ENCODE peak calls at places on chromosomes 6 and 20, in five cellular contexts. O is NCI-H526 treated with DMSO at 0.1 percent for 48 hours; H is NCI-H460; Y is activated naive CD8-positive, alpha-beta T cell treated with anti-CD3 and anti-CD28 coated beads, Interleukin-2, amount 50 U/mL, for 24 hours; R is activated naive CD4-positive, alpha-beta T cell. V is an unnamed sample.

GRCh38 chr6:96381246-96381645 is 140.4 kb upstream of the UFL1 start:
- DNase-seq in Y (no peak), O (no peak), H (no peak), R (no peak), V (no peak)

GRCh38 chr6:17101422-17102257 is at the start of gene STMND1:
- DNase-seq in H (no peak), R (no peak), O (peak; percentile 82), Y (no peak), V (peak; percentile 49)

GRCh38 chr20:15700147-15700765 is 873.0 kb downstream of the KIF16B start:
- DNase-seq in O (no peak), R (no peak), Y (no peak), H (no peak), V (no peak)

GRCh38 chr20:59948828-59949720 is 8.9 kb downstream of the FAM217B start:
- DNase-seq in O (peak; percentile 26), R (no peak), Y (no peak), H (peak; percentile 32), V (peak; percentile 65)

GRCh38 chr6:15096894-15097837 is 148.7 kb upstream of the JARID2 start:
- DNase-seq in H (no peak), O (no peak), R (no peak), Y (no peak), V (no peak)

GRCh38 chr20:38343798-38344701 is 2.2 kb upstream of the LBP start:
- DNase-seq in R (no peak), H (no peak), Y (no peak), O (no peak), V (peak; percentile 26)

GRCh38 chr6:13411484-13411883 is 75.9 kb downstream of the GFOD1 start:
- DNase-seq in O (no peak), H (no peak), R (no peak), Y (no peak), V (no peak)

GRCh38 chr6:37618916-37619605 is 78.6 kb downstream of the MDGA1 start:
- DNase-seq in O (no peak), H (no peak), Y (peak; percentile 17), R (no peak), V (no peak)

GRCh38 chr6:17768881-17769280 is 62.2 kb upstream of the NUP153 start:
- DNase-seq in R (no peak), O (no peak), Y (no peak), H (no peak), V (no peak)

GRCh38 chr6:17470953-17471335 is 77.5 kb downstream of the CAP2 start:
- DNase-seq in O (no peak), H (no peak), R (no peak), Y (no peak), V (peak; percentile 79)

GRCh38 chr6:108844632-108845031 is 3.6 kb upstream of the ARMC2 start:
- DNase-seq in Y (no peak), O (no peak), R (no peak), H (no peak), V (no peak)

GRCh38 chr20:63736893-63737689 is 627 bp downstream of the LIME1 start:
- DNase-seq in O (no peak), Y (peak; percentile 59), H (no peak), R (no peak), V (peak; percentile 23)

GRCh38 chr20:57877995-57878394 is 168.2 kb upstream of the PMEPA1 start:
- DNase-seq in H (no peak), R (no peak), Y (no peak), O (no peak), V (no peak)

GRCh38 chr20:63150911-63151531 is 64.9 kb downstream of the YTHDF1 start:
- DNase-seq in H (no peak), R (no peak), O (no peak), Y (no peak), V (no peak)

GRCh38 chr6:6131492-6132109 is 124.9 kb upstream of the NRN1 start:
- DNase-seq in H (no peak), Y (no peak), O (no peak), R (no peak), V (no peak)

GRCh38 chr6:11977193-11977592 is 34.9 kb upstream of the HIVEP1 start:
- DNase-seq in O (no peak), Y (no peak), R (no peak), H (no peak), V (no peak)

GRCh38 chr6:36949636-36950035 is 4.9 kb upstream of the PI16 start:
- DNase-seq in Y (no peak), O (no peak), R (no peak), H (no peak), V (no peak)

GRCh38 chr20:48278961-48279481 is 493.7 kb upstream of the SULF2 start:
- DNase-seq in Y (no peak), H (no peak), R (no peak), O (no peak), V (no peak)

GRCh38 chr20:53657732-53658131 is 64.1 kb upstream of the ZNF217 start:
- DNase-seq in O (no peak), H (no peak), Y (no peak), R (no peak), V (no peak)

GRCh38 chr6:126302191-126302590 is 37.7 kb upstream of the CENPW start:
- DNase-seq in H (no peak), Y (no peak), O (no peak), R (no peak), V (no peak)

GRCh38 chr6:90288404-90288803 is 8.2 kb downstream of the BACH2 start:
- DNase-seq in R (no peak), H (no peak), O (no peak), Y (no peak), V (no peak)

GRCh38 chr6:36973190-36973589 is 12.8 kb downstream of the MTCH1 start:
- DNase-seq in R (no peak), H (no peak), O (no peak), Y (no peak), V (no peak)

GRCh38 chr6:35170891-35171290 is 29.8 kb upstream of the TCP11 start:
- DNase-seq in H (no peak), Y (no peak), O (no peak), R (no peak), V (no peak)

GRCh38 chr6:47992805-47993204 is 118.2 kb downstream of the PTCHD4 start:
- DNase-seq in Y (no peak), O (no peak), H (no peak), R (no peak), V (no peak)

GRCh38 chr6:14292119-14292518 is 174.5 kb downstream of the CD83 start:
- DNase-seq in Y (no peak), H (no peak), O (peak; percentile 98), R (no peak), V (no peak)

V was measured in T47D.